ENCODE peak calls at places on chromosomes 1 and 21, in four cellular contexts. J, Z, T and U are unnamed samples.

GRCh38 chr1:116693759-116694482 is 26.4 kb upstream of the IGSF3 start:
- DNase-seq in T (no peak), J (peak; percentile 85), Z (no peak), U (no peak)

GRCh38 chr1:18723206-18723605 is 92.6 kb downstream of the PAX7 start:
- DNase-seq in Z (no peak), T (no peak), J (no peak), U (no peak)

GRCh38 chr21:37582613-37583012 is 216.0 kb downstream of the DYRK1A start:
- DNase-seq in Z (peak; percentile 58), J (peak; percentile 34), T (no peak), U (no peak)

GRCh38 chr21:39799178-39799577 is 54.2 kb downstream of the IGSF5 start:
- DNase-seq in Z (no peak), T (no peak), J (no peak), U (no peak)

GRCh38 chr1:225476538-225476988 is 48.7 kb upstream of the LBR start:
- DNase-seq in J (no peak), Z (no peak), T (no peak), U (no peak)

GRCh38 chr1:32900956-32901822 is at the start of gene TMEM54:
- DNase-seq in Z (peak; percentile 81), T (no peak), J (peak; percentile 77), U (no peak)

GRCh38 chr1:18948048-18948912 is 8.2 kb downstream of the IFFO2 start:
- DNase-seq in Z (no peak), T (no peak), J (no peak), U (no peak)

GRCh38 chr1:193085263-193085662 is 20.0 kb downstream of the GLRX2 start:
- DNase-seq in T (no peak), J (no peak), Z (no peak), U (no peak)

GRCh38 chr1:89459081-89459480 is 65.5 kb upstream of the LRRC8B start:
- DNase-seq in Z (no peak), J (no peak), T (no peak), U (no peak)

GRCh38 chr1:64616039-64616438 is 128.8 kb upstream of the RAVER2 start:
- DNase-seq in Z (no peak), J (no peak), T (no peak), U (no peak)

GRCh38 chr1:8903908-8904650 is 25.6 kb upstream of the ENO1 start:
- DNase-seq in Z (peak; percentile 57), T (no peak), J (peak; percentile 85), U (no peak)